ENCODE peak calls at places on chromosomes 3 and 15, in four cellular contexts. R is NT2/D1, N is GM12878, K is H1. S is an unnamed sample.

GRCh38 chr3:5376761-5377160 is 189.3 kb downstream of the EDEM1 start:
- DNase-seq in R (peak), N (no peak), K (peak), S (peak)

GRCh38 chr3:24410861-24411260 is 83.8 kb downstream of the THRB start:
- DNase-seq in R (no peak), N (no peak), K (no peak), S (no peak)

GRCh38 chr15:83843511-83843910 is 189.6 kb downstream of the ADAMTSL3 start:
- DNase-seq in R (no peak), N (no peak), K (no peak), S (no peak)

GRCh38 chr15:78207110-78207458 is 27.3 kb downstream of the ACSBG1 start:
- DNase-seq in R (no peak), N (no peak), K (no peak), S (no peak)

GRCh38 chr3:181782306-181782924 is 70.7 kb downstream of the SOX2 start:
- DNase-seq in R (peak), N (no peak), K (no peak), S (no peak)

GRCh38 chr3:134357914-134358811 is 16.1 kb downstream of the AMOTL2 start:
- DNase-seq in R (peak), N (no peak), K (no peak), S (peak)

GRCh38 chr3:148847351-148847750 is 17.7 kb upstream of the CPA3 start:
- DNase-seq in R (no peak), N (no peak), K (no peak), S (no peak)

GRCh38 chr3:47890832-47891620 is 88.1 kb downstream of the DHX30 start:
- DNase-seq in R (no peak), N (no peak), K (no peak), S (no peak)

GRCh38 chr15:68830141-68830540 is 9.4 kb upstream of the ANP32A start:
- DNase-seq in R (no peak), N (no peak), K (no peak), S (no peak)

GRCh38 chr15:68823561-68823960 is 2.9 kb upstream of the ANP32A start:
- DNase-seq in R (peak), N (no peak), K (no peak), S (no peak)

GRCh38 chr15:68833734-68834334 is 13.1 kb upstream of the ANP32A start:
- DNase-seq in R (no peak), N (no peak), K (no peak), S (no peak)

GRCh38 chr15:68834356-68834755 is 13.7 kb upstream of the ANP32A start:
- DNase-seq in R (no peak), N (no peak), K (no peak), S (no peak)

DNA sequence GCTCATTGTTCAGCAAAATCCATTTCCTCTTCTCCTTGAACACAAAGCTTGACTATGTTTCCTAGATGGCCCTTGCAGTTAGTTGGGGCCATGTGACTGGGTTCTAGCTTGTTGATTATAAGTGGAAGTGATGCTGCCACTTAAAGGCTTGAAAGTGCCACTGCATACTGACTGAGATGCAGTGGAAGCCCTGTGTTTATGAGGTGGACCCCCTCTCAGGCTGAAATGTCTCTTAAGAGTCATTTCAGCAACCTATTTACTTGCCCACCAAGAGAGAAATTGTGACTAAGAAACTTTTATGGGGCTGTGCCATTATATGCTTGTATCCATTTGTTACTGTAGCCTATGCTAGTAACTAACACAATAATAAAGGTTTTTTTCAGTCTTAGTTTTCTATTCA is 8.4 kb upstream of the ANP32A start:
- DNase-seq in R (no peak), N (no peak), K (no peak), S (peak)
- TF ChIP-seq SUZ12 in R (no peak), N (no peak), K (no peak), S (no peak)

GRCh38 chr3:44584646-44585501 is at the start of gene ZNF660:
- DNase-seq in R (peak), N (no peak), K (peak), S (peak)
- H3K9ac ChIP-seq in R (peak), N (peak), K (peak), S (peak)

GRCh38 chr3:12350151-12350813 is 61.4 kb downstream of the PPARG start:
- DNase-seq in R (no peak), N (no peak), K (no peak), S (no peak)
- TF ChIP-seq SUZ12 in R (no peak), N (no peak), K (no peak), S (no peak)

GRCh38 chr3:116005404-116005803 is 382.1 kb downstream of the GAP43 start:
- DNase-seq in R (no peak), N (no peak), K (no peak), S (no peak)
- H3K9ac ChIP-seq in R (no peak), N (no peak), K (no peak), S (no peak)

GRCh38 chr3:172106989-172107388 is 67.6 kb downstream of the FNDC3B start:
- DNase-seq in R (no peak), N (peak), K (no peak), S (no peak)
- TF ChIP-seq SUZ12 in R (no peak), N (no peak), K (no peak), S (no peak)

GRCh38 chr3:43874290-43874689 is 183.6 kb downstream of the ABHD5 start:
- DNase-seq in R (no peak), N (no peak), K (no peak), S (no peak)

GRCh38 chr3:43883729-43884396 is 193.1 kb downstream of the ABHD5 start:
- DNase-seq in R (no peak), N (no peak), K (no peak), S (no peak)

GRCh38 chr3:43882976-43883680 is 192.4 kb downstream of the ABHD5 start:
- DNase-seq in R (no peak), N (no peak), K (no peak), S (no peak)

GRCh38 chr3:43876648-43877047 is 185.9 kb downstream of the ABHD5 start:
- DNase-seq in R (no peak), N (no peak), K (no peak), S (no peak)

DNA sequence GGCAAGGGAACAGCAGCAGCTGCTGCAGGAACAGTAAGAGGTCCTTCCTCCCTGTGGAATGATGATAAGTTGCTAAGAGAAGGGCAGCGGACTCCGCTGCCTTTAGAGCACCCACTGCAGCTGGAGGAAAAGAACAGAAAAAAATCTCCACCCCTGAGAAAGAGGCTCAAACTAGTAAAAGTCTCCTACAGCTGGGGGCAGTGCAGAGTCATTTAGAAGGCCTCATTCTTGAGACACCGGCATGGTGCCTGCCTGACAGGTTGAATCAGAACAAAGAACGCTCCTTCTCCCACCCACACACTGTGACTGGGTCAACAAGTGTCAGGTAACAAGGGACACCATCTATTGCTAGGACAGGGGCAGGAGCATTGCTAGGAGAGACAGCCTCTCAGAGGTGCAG is 188.4 kb downstream of the ABHD5 start:
- DNase-seq in R (peak), N (no peak), K (peak), S (no peak)
- H3K9ac ChIP-seq in R (no peak), N (no peak), K (no peak), S (no peak)

S was measured in HepG2.